ENCODE peak calls at places on chromosomes 12 and 14, in ten cellular contexts. P is brain microvascular endothelial cell, Y is tibial artery, U is NB4, I is IMR-90, L is A549, V is right lobe of liver, H is tibial nerve, X is omental fat pad, S is A673. D is an unnamed sample.

GRCh38 chr14:62079035-62079434 is 316.8 kb downstream of the SNAPC1 start:
- DNase-seq in X (no peak), S (peak; percentile 69), I (no peak), H (no peak), L (no peak), U (no peak), P (no peak), V (no peak), Y (no peak), D (no peak)

GRCh38 chr12:13208533-13209278 is 12.2 kb downstream of the EMP1 start:
- DNase-seq in S (peak; percentile 67), Y (no peak), H (no peak), P (no peak), X (no peak), V (no peak), L (peak; percentile 67), U (peak; percentile 70), I (peak; percentile 53), D (no peak)

GRCh38 chr12:106096376-106096775 is 42.4 kb downstream of the NUAK1 start:
- DNase-seq in L (peak; percentile 72), V (peak; percentile 78), U (no peak), S (no peak), X (no peak), H (peak; percentile 82), Y (peak; percentile 87), I (no peak), P (no peak), D (no peak)

GRCh38 chr14:58639842-58640484 is 2.2 kb downstream of the DACT1 start:
- DNase-seq in P (peak; percentile 86), H (peak; percentile 74), X (no peak), U (peak; percentile 51), L (peak; percentile 65), S (peak; percentile 86), Y (no peak), I (peak; percentile 86), V (no peak), D (peak; percentile 76)

GRCh38 chr12:117518594-117519270 is 157.3 kb upstream of the NOS1 start:
- DNase-seq in Y (no peak), H (peak; percentile 20), I (no peak), L (peak; percentile 24), X (no peak), P (no peak), S (no peak), U (no peak), V (peak; percentile 92), D (no peak)

GRCh38 chr12:28089363-28089762 is 100.9 kb upstream of the CCDC91 start:
- DNase-seq in I (peak; percentile 37), Y (no peak), X (no peak), P (peak; percentile 47), V (no peak), L (peak; percentile 17), H (no peak), U (peak; percentile 42), S (peak; percentile 95), D (no peak)

GRCh38 chr12:122079532-122080081 is 1.1 kb downstream of the MLXIP start:
- DNase-seq in S (no peak), I (no peak), U (peak; percentile 77), L (no peak), H (no peak), Y (peak; percentile 66), X (no peak), P (no peak), V (no peak), D (no peak)

GRCh38 chr12:3185260-3185870 is 108.2 kb downstream of the TSPAN9 start:
- DNase-seq in H (no peak), L (no peak), I (no peak), S (no peak), P (no peak), X (no peak), Y (peak; percentile 84), V (no peak), U (no peak), D (peak; percentile 75)

GRCh38 chr14:54568821-54569591 is 2.1 kb downstream of the SAMD4A start:
- DNase-seq in V (no peak), U (no peak), Y (peak; percentile 75), X (no peak), L (no peak), I (peak; percentile 59), S (peak; percentile 35), P (peak; percentile 25), H (no peak), D (no peak)

GRCh38 chr14:100082723-100083122 is 17.5 kb downstream of the EVL start:
- DNase-seq in U (no peak), H (no peak), S (no peak), P (no peak), Y (no peak), V (no peak), L (no peak), X (no peak), I (no peak), D (no peak)

GRCh38 chr12:102299731-102300130 is 102.1 kb upstream of the PMCH start:
- DNase-seq in I (no peak), L (no peak), Y (no peak), S (no peak), V (no peak), P (no peak), X (no peak), H (no peak), U (no peak), D (no peak)

GRCh38 chr14:102086346-102086971 is 385 bp downstream of the HSP90AA1 start:
- DNase-seq in H (peak; percentile 16), S (peak; percentile 62), X (no peak), P (peak; percentile 22), U (peak; percentile 65), Y (peak; percentile 70), L (peak; percentile 37), I (peak; percentile 68), V (no peak), D (peak; percentile 67)

GRCh38 chr14:68479247-68479646 is 313.6 kb downstream of the ZFP36L1 start:
- DNase-seq in U (no peak), P (no peak), X (no peak), Y (no peak), H (no peak), L (no peak), I (peak; percentile 25), V (no peak), S (no peak), D (no peak)

GRCh38 chr14:60179296-60179924 is 14.2 kb upstream of the DHRS7 start:
- DNase-seq in L (peak; percentile 21), Y (no peak), X (no peak), S (no peak), H (no peak), P (no peak), V (no peak), U (no peak), I (peak; percentile 48), D (no peak)

GRCh38 chr12:123571343-123571813 is 13.0 kb upstream of the TMED2 start:
- DNase-seq in L (peak; percentile 63), V (no peak), U (peak; percentile 43), Y (peak; percentile 75), X (peak; percentile 62), H (peak; percentile 57), S (peak; percentile 80), P (peak; percentile 81), I (peak; percentile 72), D (peak; percentile 76)

GRCh38 chr12:106342397-106343212 is 14.9 kb upstream of the POLR3B start:
- DNase-seq in I (peak; percentile 75), U (no peak), S (peak; percentile 17), H (peak; percentile 79), P (peak; percentile 59), V (peak; percentile 54), X (no peak), L (peak; percentile 44), Y (peak; percentile 88), D (no peak)

GRCh38 chr12:77727442-77728001 is 103.2 kb upstream of the NAV3 start:
- DNase-seq in I (no peak), U (no peak), L (no peak), V (no peak), P (no peak), S (no peak), H (no peak), Y (no peak), X (no peak), D (no peak)

GRCh38 chr14:23568600-23569310 is 1.2 kb upstream of the AP1G2 start:
- DNase-seq in Y (no peak), H (no peak), I (no peak), P (no peak), S (peak; percentile 66), L (peak; percentile 42), X (no peak), U (peak; percentile 62), V (no peak), D (peak; percentile 65)
- TF ChIP-seq CTCF in Y (no peak), H (no peak), I (peak; percentile 29), P (peak; percentile 66), S (peak; percentile 61), L (peak; percentile 24), X (no peak), U (peak; percentile 68), V (peak; percentile 6), D (peak; percentile 29)

GRCh38 chr12:119988788-119989618 is at the start of gene BICDL1:
- DNase-seq in U (peak; percentile 81), P (no peak), S (peak; percentile 87), H (peak; percentile 7), V (peak; percentile 87), I (peak; percentile 23), Y (no peak), X (no peak), L (peak; percentile 93), D (peak; percentile 36)
- TF ChIP-seq CTCF in U (no peak), P (no peak), S (peak; percentile 0), H (no peak), V (no peak), I (no peak), Y (no peak), X (no peak), L (no peak), D (no peak)

GRCh38 chr14:96413526-96413925 is 21.6 kb downstream of the AK7 start:
- DNase-seq in Y (no peak), X (no peak), H (no peak), V (no peak), S (no peak), P (no peak), I (no peak), U (no peak), L (no peak), D (no peak)

GRCh38 chr14:96407980-96408570 is 16.1 kb downstream of the AK7 start:
- DNase-seq in Y (no peak), I (no peak), P (no peak), S (no peak), V (no peak), U (no peak), L (no peak), H (no peak), X (no peak), D (no peak)

GRCh38 chr14:96409701-96410100 is 17.8 kb downstream of the AK7 start:
- DNase-seq in P (no peak), V (no peak), X (no peak), U (no peak), I (no peak), L (no peak), S (no peak), H (no peak), Y (no peak), D (no peak)

GRCh38 chr14:96408608-96409007 is 16.7 kb downstream of the AK7 start:
- DNase-seq in X (no peak), I (no peak), S (no peak), V (no peak), U (no peak), Y (no peak), H (no peak), L (no peak), P (no peak), D (no peak)

GRCh38 chr14:96410119-96410518 is 18.2 kb downstream of the AK7 start:
- DNase-seq in P (no peak), H (no peak), S (no peak), V (no peak), X (no peak), L (no peak), I (no peak), Y (no peak), U (no peak), D (no peak)
- TF ChIP-seq CTCF in P (no peak), H (no peak), S (no peak), V (no peak), X (no peak), L (no peak), I (no peak), Y (no peak), U (no peak), D (no peak)

GRCh38 chr12:109160433-109160832 is 44.0 kb downstream of the ACACB start:
- DNase-seq in L (no peak), V (peak; percentile 47), Y (no peak), I (no peak), S (no peak), P (no peak), H (no peak), X (no peak), U (no peak), D (no peak)
- TF ChIP-seq CTCF in L (no peak), V (no peak), Y (no peak), I (no peak), S (no peak), P (no peak), H (no peak), X (no peak), U (no peak), D (no peak)